ENCODE peak calls at places on chromosome 7, in four cellular contexts. J, E, H and F are unnamed samples.

GRCh38 chr7:157431173-157431950 is 94.6 kb downstream of the DNAJB6 start:
- DNase-seq in H (no peak), E (no peak), J (no peak), F (no peak)

GRCh38 chr7:79298145-79298760 is 155.2 kb downstream of the MAGI2 start:
- DNase-seq in E (peak; percentile 30), J (no peak), H (peak; percentile 34), F (peak; percentile 25)

GRCh38 chr7:143490719-143491306 is 13.1 kb downstream of the TAS2R41 start:
- DNase-seq in H (no peak), E (peak; percentile 41), J (no peak), F (peak; percentile 30)

GRCh38 chr7:88217675-88218427 is 2.0 kb downstream of the SRI start:
- DNase-seq in H (no peak), J (peak; percentile 83), E (peak; percentile 28), F (no peak)

GRCh38 chr7:101953248-101953819 is 135.9 kb downstream of the CUX1 start:
- DNase-seq in E (no peak), H (no peak), J (peak; percentile 48), F (no peak)

GRCh38 chr7:19099194-19099593 is 18.2 kb downstream of the TWIST1 start:
- DNase-seq in E (no peak), H (no peak), J (no peak), F (no peak)

GRCh38 chr7:131610007-131610406 is 53.6 kb upstream of the PODXL start:
- DNase-seq in H (no peak), J (no peak), E (no peak), F (no peak)

GRCh38 chr7:142002179-142002578 is 6.5 kb downstream of the MGAM start:
- DNase-seq in H (no peak), E (no peak), J (no peak), F (no peak)

GRCh38 chr7:135710417-135711138 is 17.4 kb downstream of the SLC13A4 start:
- DNase-seq in J (no peak), E (peak; percentile 93), H (peak; percentile 46), F (peak; percentile 16)

GRCh38 chr7:153061913-153062528 is 302.5 kb downstream of the ACTR3B start:
- DNase-seq in E (peak; percentile 25), J (no peak), H (no peak), F (peak; percentile 3)

GRCh38 chr7:41010967-41011366 is 691.9 kb downstream of the INHBA start:
- DNase-seq in E (no peak), H (no peak), J (no peak), F (no peak)

GRCh38 chr7:8260871-8261707 is 878 bp downstream of the ICA1 start:
- DNase-seq in E (peak; percentile 26), J (no peak), H (peak; percentile 27), F (no peak)

GRCh38 chr7:35725280-35725680 is 30.3 kb upstream of the HERPUD2 start:
- DNase-seq in H (no peak), E (no peak), J (peak; percentile 93), F (peak; percentile 30)

GRCh38 chr7:52555805-52556204 is 479.6 kb upstream of the POM121L12 start:
- DNase-seq in E (no peak), H (no peak), J (no peak), F (no peak)

GRCh38 chr7:607938-608337 is 88.3 kb upstream of the PDGFA start:
- DNase-seq in E (no peak), H (no peak), J (no peak), F (no peak)

GRCh38 chr7:116949941-116950801 is 3.1 kb upstream of the ST7 start:
- DNase-seq in E (peak; percentile 73), J (no peak), H (no peak), F (no peak)

GRCh38 chr7:27917774-27918314 is 177.9 kb downstream of the TAX1BP1 start:
- DNase-seq in H (no peak), J (no peak), E (no peak), F (peak; percentile 19)

GRCh38 chr7:107579546-107579880 is 533 bp upstream of the BCAP29 start:
- DNase-seq in H (peak; percentile 60), E (no peak), J (no peak), F (peak; percentile 34)
- TF ChIP-seq CHD4 in H (no peak), E (no peak), J (no peak), F (no peak)

GRCh38 chr7:22386865-22387264 is 29.9 kb upstream of the RAPGEF5 start:
- DNase-seq in H (no peak), J (no peak), E (no peak), F (no peak)
- TF ChIP-seq MYC in H (no peak), J (no peak), E (no peak), F (no peak)

DNA sequence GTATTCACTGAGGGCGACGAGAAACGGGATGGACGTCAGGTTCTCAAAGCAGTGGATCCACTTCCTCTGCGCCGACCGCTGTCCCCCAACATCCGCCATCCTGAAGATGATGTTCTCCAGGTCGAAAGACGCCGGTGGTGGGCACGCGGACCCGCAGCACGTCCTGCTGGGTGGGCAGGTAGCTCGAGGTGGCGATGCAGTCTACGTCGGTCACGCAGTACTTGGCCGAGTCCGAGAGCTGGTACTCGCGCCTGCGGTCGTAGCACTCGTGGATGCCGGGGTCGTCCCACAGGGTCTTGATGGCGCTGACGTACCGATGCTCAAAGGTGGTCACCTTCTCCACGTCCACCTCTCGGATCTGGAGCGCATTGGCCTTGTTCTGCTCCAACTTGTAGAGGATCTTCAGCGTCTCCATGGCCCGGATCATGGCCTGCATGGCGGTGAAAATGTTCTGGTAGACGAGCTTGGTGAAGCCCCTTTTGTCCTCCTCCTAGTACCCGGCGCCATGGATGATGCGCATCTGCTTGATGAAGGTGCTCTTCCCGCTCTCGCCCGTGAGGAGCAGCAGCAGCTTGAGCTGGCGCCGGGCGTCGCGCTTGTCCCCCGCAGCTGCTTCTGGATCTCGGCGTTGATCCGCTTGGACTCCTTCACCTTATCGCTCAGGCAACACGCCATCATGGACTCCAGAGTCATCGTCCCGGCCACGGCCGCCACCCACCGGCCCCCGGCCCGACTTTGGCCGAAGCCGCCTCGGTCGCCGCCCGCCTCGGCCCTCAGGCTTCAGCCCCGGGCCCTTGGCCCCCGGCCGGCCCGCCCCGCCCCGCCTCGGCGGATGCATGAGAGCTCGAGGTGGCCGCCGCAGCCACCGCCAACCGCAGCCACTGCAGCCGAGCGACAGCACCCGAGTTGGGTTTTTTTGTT is 122.9 kb upstream of the KCTD7 start:
- DNase-seq in H (no peak), J (no peak), E (no peak), F (no peak)
- TF ChIP-seq CHD4 in H (no peak), J (no peak), E (no peak), F (no peak)

GRCh38 chr7:127251458-127252379 is 1.0 kb downstream of the GRM8 start:
- DNase-seq in H (peak; percentile 15), E (no peak), J (no peak), F (no peak)
- TF ChIP-seq MYC in H (no peak), E (no peak), J (no peak), F (no peak)